ENCODE peak calls at places on chromosomes 7 and 10, in ten cellular contexts. K, Q, U, D, T, F, O, C, S and P are unnamed samples.
A peak's percentile ranks its signal among the peaks of the same experiment; 100 is the strongest.

GRCh38 chr10:106189254-106189653 is 975.3 kb downstream of the SORCS1 start:
- DNase-seq in K (no peak), Q (no peak), U (peak; percentile 35), D (no peak), T (no peak), F (no peak), O (peak; percentile 50), C (no peak), S (no peak), P (no peak)

GRCh38 chr10:101358706-101359300 is 4.8 kb downstream of the BTRC start:
- DNase-seq in K (no peak), Q (no peak), U (no peak), D (no peak), T (no peak), F (no peak), O (peak; percentile 79), C (no peak), S (no peak), P (no peak)

GRCh38 chr10:79444243-79445119 is 943 bp downstream of the ZCCHC24 start:
- DNase-seq in K (peak; percentile 69), Q (peak; percentile 70), U (peak; percentile 49), D (peak; percentile 90), T (peak; percentile 50), F (no peak), O (peak; percentile 75), C (no peak), S (peak; percentile 33), P (no peak)

GRCh38 chr7:137996386-137996851 is 5.5 kb downstream of the CREB3L2 start:
- DNase-seq in K (peak; percentile 44), Q (no peak), U (no peak), D (peak; percentile 73), T (no peak), F (no peak), O (peak; percentile 66), C (no peak), S (peak; percentile 93), P (no peak)

GRCh38 chr7:84022686-84023308 is 171.8 kb downstream of the SEMA3A start:
- DNase-seq in K (no peak), Q (no peak), U (no peak), D (no peak), T (no peak), F (no peak), O (peak; percentile 20), C (no peak), S (no peak), P (no peak)

GRCh38 chr7:128831994-128832879 is 2.0 kb downstream of the FLNC start:
- DNase-seq in K (peak; percentile 35), Q (peak; percentile 20), U (peak; percentile 91), D (peak; percentile 73), T (no peak), F (no peak), O (peak; percentile 70), C (no peak), S (peak; percentile 29), P (no peak)

GRCh38 chr10:79555910-79556309 is 4.3 kb downstream of the SFTPA2 start:
- DNase-seq in K (no peak), Q (no peak), U (no peak), D (no peak), T (no peak), F (no peak), O (no peak), C (no peak), S (no peak), P (no peak)

GRCh38 chr7:138169441-138169851 is 93.2 kb downstream of the AKR1D1 start:
- DNase-seq in K (no peak), Q (no peak), U (peak; percentile 94), D (no peak), T (no peak), F (no peak), O (no peak), C (no peak), S (no peak), P (no peak)

GRCh38 chr7:78472519-78472918 is 673.9 kb downstream of the PHTF2 start:
- DNase-seq in K (no peak), Q (no peak), U (no peak), D (no peak), T (no peak), F (no peak), O (peak; percentile 86), C (no peak), S (no peak), P (no peak)

GRCh38 chr10:121002586-121003205 is 151.5 kb downstream of the WDR11 start:
- DNase-seq in K (no peak), Q (no peak), U (no peak), D (no peak), T (no peak), F (no peak), O (no peak), C (no peak), S (no peak), P (no peak)

GRCh38 chr7:584122-584465 is 64.4 kb upstream of the PDGFA start:
- DNase-seq in K (no peak), Q (no peak), U (no peak), D (no peak), T (no peak), F (no peak), O (peak; percentile 68), C (no peak), S (no peak), P (peak; percentile 90)

GRCh38 chr10:58577394-58577793 is 64.7 kb downstream of the BICC1 start:
- DNase-seq in K (no peak), Q (no peak), U (no peak), D (no peak), T (no peak), F (no peak), O (peak; percentile 71), C (no peak), S (no peak), P (no peak)

GRCh38 chr7:26061340-26062239 is 90.4 kb upstream of the NFE2L3 start:
- DNase-seq in K (peak; percentile 56), Q (peak; percentile 76), U (peak; percentile 87), D (peak; percentile 66), T (peak; percentile 37), F (no peak), O (peak; percentile 41), C (peak; percentile 83), S (peak; percentile 49), P (peak; percentile 47)

GRCh38 chr7:25839084-25839769 is 312.8 kb upstream of the NFE2L3 start:
- DNase-seq in K (no peak), Q (no peak), U (peak; percentile 14), D (no peak), T (no peak), F (no peak), O (no peak), C (no peak), S (no peak), P (no peak)

GRCh38 chr7:5827755-5828154 is 46.3 kb upstream of the RNF216 start:
- DNase-seq in K (no peak), Q (peak; percentile 35), U (peak; percentile 31), D (no peak), T (no peak), F (no peak), O (peak; percentile 7), C (no peak), S (peak; percentile 16), P (peak; percentile 15)

GRCh38 chr7:154902600-154903082 is 100.3 kb downstream of the PAXIP1 start:
- DNase-seq in K (no peak), Q (no peak), U (no peak), D (no peak), T (no peak), F (no peak), O (no peak), C (no peak), S (no peak), P (no peak)

GRCh38 chr10:49283491-49283890 is 15.5 kb upstream of the C10orf71 start:
- DNase-seq in K (peak; percentile 22), Q (no peak), U (no peak), D (no peak), T (no peak), F (no peak), O (no peak), C (no peak), S (no peak), P (no peak)

GRCh38 chr7:41699532-41699931 is 3.4 kb downstream of the INHBA start:
- DNase-seq in K (no peak), Q (peak; percentile 22), U (peak; percentile 42), D (peak; percentile 41), T (no peak), F (no peak), O (peak; percentile 69), C (no peak), S (peak; percentile 63), P (no peak)

GRCh38 chr10:75809003-75809402 is 377.6 kb downstream of the LRMDA start:
- DNase-seq in K (no peak), Q (no peak), U (no peak), D (no peak), T (no peak), F (no peak), O (no peak), C (no peak), S (no peak), P (no peak)

GRCh38 chr10:132485391-132485790 is 52.2 kb upstream of the INPP5A start:
- DNase-seq in K (peak; percentile 13), Q (no peak), U (no peak), D (peak; percentile 8), T (no peak), F (no peak), O (no peak), C (no peak), S (no peak), P (no peak)

GRCh38 chr10:28282341-28282740 is 20.5 kb downstream of the MPP7 start:
- DNase-seq in K (no peak), Q (no peak), U (peak; percentile 18), D (no peak), T (no peak), F (no peak), O (no peak), C (no peak), S (no peak), P (no peak)

GRCh38 chr10:78777466-78778256 is 291.1 kb upstream of the ZMIZ1 start:
- DNase-seq in K (no peak), Q (no peak), U (peak; percentile 83), D (peak; percentile 82), T (no peak), F (peak; percentile 81), O (peak; percentile 90), C (peak; percentile 33), S (no peak), P (no peak)

GRCh38 chr7:28036748-28037147 is 143.8 kb downstream of the JAZF1 start:
- DNase-seq in K (no peak), Q (no peak), U (no peak), D (no peak), T (no peak), F (no peak), O (peak; percentile 51), C (no peak), S (no peak), P (no peak)

GRCh38 chr7:20298486-20298901 is 32.2 kb upstream of the ITGB8 start:
- DNase-seq in K (no peak), Q (no peak), U (no peak), D (no peak), T (no peak), F (no peak), O (no peak), C (no peak), S (no peak), P (no peak)